ENCODE peak calls at places on chromosomes 7 and 10, in ten cellular contexts. G is A549, N is stomach, R is sigmoid colon, B is transverse colon, J is suprapubic skin, F is HepG2, E is K562, V is ovary, X is GM12878. U is an unnamed sample.

GRCh38 chr7:12257582-12257981 is 46.5 kb downstream of the TMEM106B start:
- DNase-seq in B (no peak), X (peak; percentile 86), G (no peak), R (no peak), N (no peak), E (no peak), J (no peak), F (peak; percentile 7), V (no peak), U (no peak)

GRCh38 chr7:479115-479947 is 40.3 kb downstream of the PDGFA start:
- DNase-seq in N (no peak), V (no peak), B (no peak), F (no peak), X (no peak), E (no peak), R (peak; percentile 43), J (peak; percentile 39), G (no peak), U (no peak)

GRCh38 chr7:26307226-26307625 is 15.6 kb downstream of the SNX10 start:
- DNase-seq in E (no peak), F (no peak), N (no peak), G (no peak), V (no peak), R (no peak), X (no peak), J (no peak), B (peak; percentile 23), U (peak; percentile 54)

GRCh38 chr7:43463401-43463980 is 119.4 kb upstream of the STK17A start:
- DNase-seq in X (no peak), J (no peak), R (no peak), G (no peak), B (no peak), F (no peak), V (no peak), E (no peak), N (no peak), U (no peak)

GRCh38 chr10:34866848-34867247 is 51.8 kb upstream of the PARD3 start:
- DNase-seq in N (no peak), X (no peak), J (no peak), G (no peak), B (peak; percentile 31), F (no peak), E (no peak), R (no peak), V (no peak), U (no peak)

GRCh38 chr7:94244760-94245159 is 149.9 kb upstream of the COL1A2 start:
- DNase-seq in B (no peak), J (no peak), F (no peak), X (no peak), E (no peak), N (no peak), V (no peak), R (no peak), G (no peak), U (no peak)

GRCh38 chr10:69685802-69686585 is 55.9 kb downstream of the FAM241B start:
- DNase-seq in B (no peak), R (peak; percentile 56), J (no peak), G (no peak), E (no peak), X (no peak), V (peak; percentile 27), F (no peak), N (peak; percentile 33), U (no peak)

GRCh38 chr7:137958593-137959431 is 43.1 kb downstream of the CREB3L2 start:
- DNase-seq in N (no peak), V (no peak), J (no peak), F (no peak), B (no peak), G (no peak), E (peak; percentile 48), X (no peak), R (no peak), U (no peak)

GRCh38 chr7:7757576-7757975 is 39.2 kb upstream of the RPA3 start:
- DNase-seq in R (no peak), E (no peak), F (no peak), X (no peak), B (no peak), J (no peak), V (no peak), G (no peak), N (no peak), U (no peak)

GRCh38 chr7:86301301-86301700 is 342.4 kb upstream of the GRM3 start:
- DNase-seq in E (no peak), G (no peak), J (no peak), N (no peak), B (no peak), V (no peak), X (no peak), R (no peak), F (no peak), U (no peak)

DNA sequence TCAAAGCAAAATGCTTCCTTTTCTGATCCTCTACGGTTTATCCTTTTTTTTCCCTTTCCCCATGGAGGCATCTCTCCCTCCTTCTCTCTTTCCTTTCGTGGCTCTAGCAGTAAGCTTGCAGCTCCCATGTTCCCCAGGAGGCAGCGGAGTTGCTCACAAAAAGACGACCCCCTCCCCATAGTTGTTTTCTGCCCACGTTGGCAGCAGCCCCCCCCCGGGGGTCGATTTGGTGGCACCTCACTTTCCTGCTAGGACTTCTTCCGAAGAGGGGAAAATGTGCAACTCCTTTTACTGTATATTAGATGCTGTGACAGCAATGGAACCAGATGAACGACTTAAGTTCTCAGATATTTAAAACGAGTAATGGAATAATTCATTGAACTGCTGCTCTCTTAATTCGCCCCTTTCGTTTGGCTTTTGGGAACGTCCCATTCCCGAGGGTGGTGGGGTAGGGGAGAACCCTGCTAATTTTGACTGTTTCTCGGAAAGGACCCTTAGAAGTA is 832 bp downstream of the CAPZA2 start:
- DNase-seq in N (no peak), J (no peak), X (no peak), B (peak; percentile 23), V (peak; percentile 41), F (peak; percentile 19), G (peak; percentile 28), R (no peak), E (no peak), U (no peak)
- TF ChIP-seq POLR2A in N (no peak), J (no peak), X (no peak), B (no peak), V (no peak), F (no peak), G (no peak), R (no peak), E (no peak), U (no peak)

DNA sequence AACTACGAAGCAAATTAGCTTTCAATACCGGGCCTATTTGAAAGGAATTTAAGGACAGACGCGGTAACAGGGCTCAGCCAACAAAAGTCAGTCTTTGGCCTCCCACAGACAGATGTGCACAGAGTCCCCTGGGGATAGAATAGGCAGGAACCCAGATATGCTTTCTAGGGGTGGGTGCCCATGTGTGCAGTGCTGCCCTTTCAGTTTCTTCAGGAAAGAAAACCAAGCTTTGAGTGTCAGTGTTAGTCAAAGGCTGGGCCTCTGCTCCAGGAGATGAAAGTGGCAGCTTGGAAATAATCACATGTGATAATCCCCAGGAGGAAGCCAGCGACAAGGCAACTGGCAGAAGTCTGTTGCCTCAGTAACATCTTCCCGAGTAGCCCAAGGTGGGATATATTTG is 43.8 kb upstream of the CSTF2T start:
- DNase-seq in R (no peak), E (no peak), X (peak; percentile 21), G (no peak), B (no peak), V (no peak), N (no peak), F (no peak), J (no peak), U (no peak)
- TF ChIP-seq EP300 in R (no peak), E (no peak), X (no peak), G (no peak), B (no peak), V (no peak), N (no peak), F (no peak), J (no peak), U (no peak)

DNA sequence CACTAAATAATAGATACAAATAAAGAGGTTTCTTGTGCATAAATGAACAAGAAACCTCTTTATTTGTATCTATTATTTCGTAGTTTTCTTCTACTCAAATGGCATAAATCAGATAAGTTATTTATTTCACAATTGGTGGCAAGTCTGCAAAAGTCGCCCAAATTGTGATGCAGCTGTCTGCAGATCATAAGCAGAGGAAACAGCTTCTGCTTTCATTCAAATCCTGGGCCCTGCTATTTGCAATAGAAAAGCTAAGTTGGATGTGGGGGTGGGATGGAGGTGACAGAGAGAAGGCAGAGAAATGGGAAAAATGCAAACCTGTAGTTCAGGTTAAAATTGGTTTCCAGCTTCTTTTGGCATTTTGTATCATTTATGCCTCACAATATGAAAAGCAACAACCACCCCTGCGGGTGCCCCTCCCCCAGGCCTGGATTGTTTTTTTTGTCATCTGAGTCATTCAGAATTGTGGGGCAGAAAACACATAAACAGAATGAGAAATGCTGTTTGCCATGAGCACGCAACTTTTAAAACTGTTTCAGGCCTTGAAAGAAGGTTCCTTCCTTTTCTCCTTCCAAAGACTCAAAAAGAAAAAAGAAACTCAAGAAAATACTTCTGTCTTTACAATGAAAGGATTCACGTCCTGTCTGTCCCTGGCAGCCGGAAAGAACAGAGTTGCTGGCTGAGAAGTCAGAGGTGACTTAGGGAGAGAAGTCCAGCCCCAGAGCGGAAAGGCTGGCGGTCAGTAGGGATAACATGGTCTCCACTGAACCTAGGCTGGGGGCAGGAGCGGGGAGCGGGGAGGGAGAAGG is 132.9 kb downstream of the BAMBI start:
- DNase-seq in E (peak; percentile 36), V (no peak), X (no peak), G (no peak), R (no peak), J (no peak), F (no peak), B (no peak), N (no peak), U (no peak)
- H3K27ac ChIP-seq in E (peak overlapping the region; percentile 94), V (no peak overlapping the region), X (no peak overlapping the region), G (no peak overlapping the region), R (no peak overlapping the region), J (no peak overlapping the region), F (no peak overlapping the region), B (no peak overlapping the region), N (peak overlapping the region; percentile 47), U (no peak overlapping the region)

GRCh38 chr7:100466830-100467605 is 3.0 kb upstream of the SPACDR start:
- DNase-seq in J (no peak), G (no peak), R (no peak), F (no peak), X (no peak), E (no peak), B (no peak), N (no peak), V (no peak), U (no peak)
- TF ChIP-seq POLR2A in J (no peak), G (no peak), R (no peak), F (no peak), X (peak; percentile 40), E (no peak), B (no peak), N (no peak), V (no peak), U (no peak)

DNA sequence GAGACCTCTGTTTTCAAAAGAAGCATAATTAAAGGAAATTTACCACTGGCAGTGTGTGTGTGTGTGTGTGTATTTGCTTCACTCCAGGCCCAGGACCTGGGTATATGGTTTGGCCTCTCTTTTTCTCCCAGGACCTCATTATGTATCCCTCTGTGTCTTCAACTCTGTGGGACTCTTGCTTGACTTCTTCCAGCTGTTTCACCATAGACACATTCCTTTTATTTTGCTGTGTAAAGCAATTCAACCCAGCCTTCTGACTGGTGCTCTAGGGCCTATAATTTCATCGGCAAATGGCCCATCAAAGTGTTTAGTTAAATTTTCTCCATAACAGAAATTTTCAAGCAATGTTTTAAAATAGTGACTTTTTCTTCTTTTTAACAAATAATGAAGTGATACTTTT is 954.3 kb downstream of the CNTNAP2 start:
- DNase-seq in F (no peak), N (no peak), X (no peak), B (no peak), V (no peak), E (no peak), J (no peak), R (no peak), G (no peak), U (no peak)
- TF ChIP-seq EP300 in F (no peak), N (no peak), X (no peak), B (no peak), V (no peak), E (no peak), J (no peak), R (no peak), G (no peak), U (no peak)